ENCODE peak calls at places on chromosomes 4 and X, in nine cellular contexts. J, D, Q, T, S, H, R, C and L are unnamed samples.

GRCh38 chr4:73456177-73457022 is 20.4 kb downstream of the AFP start:
- DNase-seq in S (no peak), H (no peak), T (no peak), D (no peak), C (no peak), R (no peak), J (no peak), Q (no peak), L (no peak)

GRCh38 chr4:10456270-10457254 is 664 bp downstream of the ZNF518B start:
- DNase-seq in J (no peak), S (peak; percentile 63), T (peak; percentile 73), Q (peak; percentile 44), R (peak; percentile 65), C (peak; percentile 53), D (no peak), H (peak; percentile 26), L (peak; percentile 21)

GRCh38 chrX:129115104-129115503 is 408.2 kb downstream of the SMARCA1 start:
- DNase-seq in H (no peak), Q (no peak), J (no peak), C (no peak), T (no peak), S (peak; percentile 2), D (peak; percentile 24), R (no peak), L (no peak)

GRCh38 chrX:55326985-55327384 is 62.3 kb upstream of the PAGE3 start:
- DNase-seq in D (no peak), Q (no peak), S (no peak), T (no peak), C (no peak), J (no peak), H (no peak), R (peak; percentile 18), L (no peak)

GRCh38 chrX:79270401-79270800 is 96.7 kb downstream of the ITM2A start:
- DNase-seq in H (peak; percentile 31), S (no peak), D (no peak), Q (peak; percentile 66), T (peak; percentile 64), J (no peak), C (peak; percentile 49), R (peak; percentile 40), L (peak; percentile 46)

GRCh38 chr4:99408346-99408745 is 26.8 kb downstream of the ADH7 start:
- DNase-seq in R (no peak), Q (no peak), H (no peak), D (no peak), C (no peak), T (no peak), J (no peak), S (no peak), L (no peak)

GRCh38 chr4:122577808-122578781 is 42.8 kb downstream of the IL21 start:
- DNase-seq in T (no peak), J (no peak), R (no peak), Q (peak; percentile 41), C (peak; percentile 66), D (peak; percentile 2), S (peak; percentile 56), H (no peak), L (peak; percentile 27)

GRCh38 chrX:21479695-21480280 is 105.6 kb downstream of the CNKSR2 start:
- DNase-seq in S (peak; percentile 27), Q (no peak), T (no peak), J (peak; percentile 19), R (no peak), D (no peak), C (no peak), H (no peak), L (no peak)

GRCh38 chr4:116217781-116218180 is 867.6 kb downstream of the TRAM1L1 start:
- DNase-seq in Q (no peak), R (no peak), J (no peak), C (no peak), S (no peak), T (no peak), D (no peak), H (no peak), L (no peak)

GRCh38 chr4:153022233-153022632 is 86.1 kb downstream of the FHDC1 start:
- DNase-seq in C (no peak), D (no peak), J (no peak), H (no peak), Q (no peak), R (no peak), T (no peak), S (no peak), L (no peak)